ENCODE peak calls at places on chromosomes 4 and X, in nine cellular contexts. S is activated gamma-delta T cell treated with Interleukin-2 at 50 U/mL for 16 hours; I is AG10803; D is AG20443; X is mucosa of gallbladder; H is stimulated activated naive CD4-positive, alpha-beta T cell; W is activated CD4-positive, alpha-beta T cell treated with anti-CD3 and anti-CD28 coated beads for 48 hours; P is pons; Y is Daoy. O is an unnamed sample.

GRCh38 chrX:48466696-48467095 is 3.4 kb downstream of the SLC38A5 start:
- DNase-seq in S (no peak), I (no peak), D (no peak), X (no peak), H (peak; percentile 4), W (peak; percentile 70), P (no peak), Y (no peak), O (no peak)

GRCh38 chrX:153475751-153476281 is 5.4 kb upstream of the HAUS7 start:
- DNase-seq in S (no peak), I (no peak), D (no peak), X (no peak), H (no peak), W (no peak), P (no peak), Y (no peak), O (no peak)

GRCh38 chr4:137421796-137422195 is 110.5 kb downstream of the PCDH18 start:
- DNase-seq in S (no peak), I (peak; percentile 42), D (peak; percentile 19), X (no peak), H (no peak), W (no peak), P (no peak), Y (no peak), O (no peak)

GRCh38 chrX:154097597-154098541 is at the start of gene MECP2:
- DNase-seq in S (peak; percentile 81), I (peak; percentile 88), D (peak; percentile 96), X (peak; percentile 92), H (peak; percentile 71), W (peak; percentile 90), P (peak; percentile 90), Y (peak; percentile 93), O (peak; percentile 79)

GRCh38 chrX:71637848-71638247 is 19.5 kb upstream of the CXCR3 start:
- DNase-seq in S (no peak), I (peak; percentile 42), D (peak; percentile 45), X (no peak), H (no peak), W (no peak), P (no peak), Y (peak; percentile 21), O (no peak)

GRCh38 chr4:24650849-24651248 is 66.5 kb upstream of the DHX15 start:
- DNase-seq in S (no peak), I (no peak), D (no peak), X (no peak), H (no peak), W (no peak), P (no peak), Y (no peak), O (no peak)

GRCh38 chr4:48620861-48621260 is 130.8 kb downstream of the ZAR1 start:
- DNase-seq in S (no peak), I (no peak), D (no peak), X (no peak), H (no peak), W (no peak), P (peak; percentile 35), Y (no peak), O (no peak)

GRCh38 chrX:40544343-40545250 is 36.2 kb upstream of the ATP6AP2 start:
- DNase-seq in S (no peak), I (no peak), D (no peak), X (no peak), H (no peak), W (no peak), P (no peak), Y (no peak), O (no peak)

GRCh38 chr4:94582517-94582916 is 130.8 kb downstream of the PDLIM5 start:
- DNase-seq in S (no peak), I (peak; percentile 47), D (peak; percentile 15), X (no peak), H (no peak), W (no peak), P (no peak), Y (no peak), O (no peak)

GRCh38 chrX:15913161-15913560 is 58.5 kb upstream of the AP1S2 start:
- DNase-seq in S (no peak), I (no peak), D (no peak), X (no peak), H (no peak), W (no peak), P (no peak), Y (no peak), O (no peak)

O was measured in T-helper 22 cell.